ENCODE peak calls at places on chromosomes 12 and 14, in four cellular contexts. F is SW 1271, G is left cardiac atrium, I is neuronal stem cell. T is an unnamed sample.

GRCh38 chr14:58216544-58216943 is 16.6 kb downstream of the ACTR10 start:
- DNase-seq in G (no peak), F (no peak), I (no peak), T (no peak)

GRCh38 chr14:74934476-74935339 is 11.6 kb upstream of the RPS6KL1 start:
- DNase-seq in G (no peak), I (no peak), F (no peak), T (no peak)

GRCh38 chr12:114245555-114245954 is 160.4 kb downstream of the TBX5 start:
- DNase-seq in G (no peak), I (no peak), F (no peak), T (no peak)

GRCh38 chr12:56071648-56072047 is 8.3 kb upstream of the ERBB3 start:
- DNase-seq in I (no peak), F (no peak), G (no peak), T (no peak)

GRCh38 chr14:97902630-97903029 is 1105.4 kb downstream of the VRK1 start:
- DNase-seq in I (no peak), F (no peak), G (no peak), T (no peak)

GRCh38 chr12:6508087-6508486 is 14.2 kb downstream of the NCAPD2 start:
- DNase-seq in G (no peak), I (no peak), F (no peak), T (no peak)

GRCh38 chr12:32987526-32987925 is 90.9 kb upstream of the PKP2 start:
- DNase-seq in G (no peak), I (no peak), F (no peak), T (no peak)

GRCh38 chr12:59084758-59085383 is 164.6 kb upstream of the LRIG3 start:
- DNase-seq in I (no peak), G (no peak), F (no peak), T (no peak)

GRCh38 chr12:100185361-100185894 is 15.2 kb upstream of the ACTR6 start:
- DNase-seq in G (no peak), F (no peak), I (no peak), T (no peak)

GRCh38 chr12:124884587-124885438 is 21.1 kb upstream of the SCARB1 start:
- DNase-seq in F (no peak), G (no peak), I (no peak), T (no peak)

T was measured in NCI-H1105.